ENCODE peak calls at places on chromosomes 4 and X, in four cellular contexts. Z, T, K and L are unnamed samples.

GRCh38 chr4:81030061-81030616 is 369 bp upstream of the BMP3 start:
- DNase-seq in K (peak; percentile 53), T (no peak), Z (no peak), L (peak; percentile 36)

GRCh38 chrX:43899878-43900815 is 17.9 kb upstream of the MAOB start:
- DNase-seq in T (no peak), Z (no peak), K (no peak), L (no peak)

GRCh38 chrX:70353524-70353923 is 63.6 kb downstream of the KIF4A start:
- DNase-seq in K (no peak), T (no peak), Z (no peak), L (no peak)

GRCh38 chrX:111168314-111168713 is 72.3 kb downstream of the PAK3 start:
- DNase-seq in Z (peak; percentile 0), K (peak; percentile 24), T (no peak), L (peak; percentile 11)

GRCh38 chr4:121370729-121371325 is 10.0 kb downstream of the QRFPR start:
- DNase-seq in Z (peak; percentile 17), K (peak; percentile 19), T (peak; percentile 9), L (peak; percentile 24)

GRCh38 chr4:97548943-97549583 is 594.2 kb downstream of the STPG2 start:
- DNase-seq in Z (no peak), K (no peak), T (no peak), L (no peak)

GRCh38 chr4:78217557-78217956 is 160.4 kb downstream of the FRAS1 start:
- DNase-seq in Z (no peak), T (no peak), K (no peak), L (no peak)

GRCh38 chr4:48196758-48197504 is 62.9 kb upstream of the TXK start:
- DNase-seq in Z (no peak), T (no peak), K (no peak), L (no peak)

GRCh38 chrX:106249706-106250379 is 81.7 kb downstream of the PWWP3B start:
- DNase-seq in Z (no peak), T (no peak), K (no peak), L (no peak)

GRCh38 chrX:108671526-108671925 is 64.8 kb downstream of the IRS4 start:
- DNase-seq in T (no peak), K (no peak), Z (no peak), L (no peak)

GRCh38 chr4:92231511-92231910 is 72.3 kb upstream of the GRID2 start:
- DNase-seq in T (no peak), Z (no peak), K (no peak), L (no peak)

GRCh38 chr4:92235741-92236140 is 68.0 kb upstream of the GRID2 start:
- DNase-seq in K (no peak), Z (no peak), T (no peak), L (no peak)

GRCh38 chr4:92236907-92237306 is 66.9 kb upstream of the GRID2 start:
- DNase-seq in T (no peak), Z (no peak), K (no peak), L (no peak)

GRCh38 chr4:92234393-92235176 is 69.2 kb upstream of the GRID2 start:
- DNase-seq in K (no peak), T (no peak), Z (peak; percentile 39), L (no peak)

GRCh38 chr4:92232566-92232965 is 71.2 kb upstream of the GRID2 start:
- DNase-seq in T (no peak), K (no peak), Z (no peak), L (no peak)
- TF ChIP-seq ELF4 in T (no peak), K (no peak), Z (no peak), L (no peak)

GRCh38 chrX:155881158-155881993 is at the start of gene VAMP7:
- DNase-seq in T (peak; percentile 89), K (peak; percentile 91), Z (peak; percentile 78), L (peak; percentile 81)
- TF ChIP-seq ELF4 in T (peak; percentile 70), K (peak; percentile 96), Z (peak; percentile 41), L (no peak)

GRCh38 chr4:152605641-152606304 is 69.9 kb upstream of the FBXW7 start:
- DNase-seq in Z (no peak), T (no peak), K (no peak), L (no peak)
- TF ChIP-seq ELF4 in Z (no peak), T (no peak), K (no peak), L (no peak)

DNA sequence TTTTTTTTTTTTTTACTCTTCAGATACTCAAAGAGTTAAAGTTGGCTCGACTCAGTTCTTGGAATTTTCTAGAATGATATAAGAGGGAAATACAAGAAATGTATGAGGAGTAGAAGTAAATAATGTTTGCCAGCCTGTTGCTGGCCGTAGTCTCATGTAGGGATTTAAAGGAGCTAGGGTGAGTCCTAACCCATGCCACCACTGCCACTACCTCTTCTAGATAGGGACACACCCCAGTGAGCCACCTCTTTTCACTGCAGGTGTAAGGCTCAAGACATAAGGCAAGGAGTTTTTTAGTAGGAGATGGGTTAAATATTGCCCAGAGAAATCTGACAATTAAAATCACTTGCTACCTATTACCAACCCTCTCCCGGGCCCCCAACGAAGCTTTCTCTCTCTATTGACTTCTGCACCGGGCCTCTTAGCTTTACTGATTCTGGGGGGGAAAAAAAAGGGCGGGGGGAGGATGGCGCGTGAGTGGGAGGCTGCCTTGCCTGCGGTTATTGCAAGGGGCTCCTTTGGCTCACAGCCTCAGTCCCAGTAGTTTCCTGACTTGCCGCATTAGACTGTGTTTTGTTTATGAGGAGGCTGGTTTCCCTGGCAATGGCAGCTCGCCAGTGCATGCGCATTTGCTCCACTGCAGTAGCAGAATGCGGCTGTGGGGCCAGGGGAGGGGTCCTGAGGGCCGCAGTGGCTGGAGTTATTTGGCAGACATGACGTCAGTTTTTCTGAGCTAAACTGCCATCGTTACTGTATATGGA is 3.0 kb downstream of the LINC00632 start:
- DNase-seq in K (peak; percentile 46), Z (no peak), T (no peak), L (peak; percentile 60)
- TF ChIP-seq ELF4 in K (no peak), Z (no peak), T (no peak), L (no peak)

DNA sequence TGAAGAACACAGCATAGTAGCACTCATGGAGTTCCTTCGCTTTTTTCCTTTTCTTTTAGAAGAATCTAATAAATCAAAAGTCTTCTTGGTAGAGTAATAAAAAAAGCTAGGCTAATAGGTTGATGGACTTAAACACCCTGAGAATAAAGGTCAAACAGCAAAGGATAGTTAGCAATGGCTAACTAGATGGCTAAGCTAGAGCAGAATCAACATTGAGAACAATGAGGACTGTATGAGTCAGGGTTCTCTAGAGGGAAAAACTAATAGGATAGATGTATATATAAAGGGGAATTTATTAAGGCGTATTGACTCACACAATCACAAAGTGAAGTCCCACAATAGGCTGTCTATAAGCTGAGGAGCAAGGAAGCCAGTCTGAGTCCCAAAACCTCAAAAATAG is 550.9 kb downstream of the GLUD2 start:
- DNase-seq in T (no peak), K (no peak), Z (no peak), L (no peak)
- TF ChIP-seq ELF4 in T (no peak), K (no peak), Z (no peak), L (no peak)

GRCh38 chr4:113173865-113174264 is 124.4 kb downstream of the ANK2 start:
- DNase-seq in T (no peak), Z (no peak), K (no peak), L (no peak)

GRCh38 chr4:113170818-113171468 is 121.5 kb downstream of the ANK2 start:
- DNase-seq in T (no peak), Z (peak; percentile 81), K (no peak), L (no peak)

GRCh38 chr4:113173132-113173531 is 123.7 kb downstream of the ANK2 start:
- DNase-seq in Z (no peak), K (no peak), T (no peak), L (no peak)

GRCh38 chr4:113170115-113170817 is 120.8 kb downstream of the ANK2 start:
- DNase-seq in Z (no peak), T (no peak), K (no peak), L (no peak)

GRCh38 chr4:113169368-113169767 is 119.9 kb downstream of the ANK2 start:
- DNase-seq in Z (peak; percentile 36), T (no peak), K (peak; percentile 21), L (peak; percentile 28)
- TF ChIP-seq ELF4 in Z (no peak), T (no peak), K (no peak), L (no peak)